ENCODE peak calls at places on chromosomes 3 and 15, in eight cellular contexts. C, E, K, N, Y, D, W and B are unnamed samples.

GRCh38 chr3:73681198-73681597 is 56.5 kb upstream of the PDZRN3 start:
- DNase-seq in C (peak), N (no peak), D (no peak), E (no peak), Y (no peak), K (no peak), W (no peak), B (no peak)

GRCh38 chr3:152474585-152474984 is 205.9 kb downstream of the MBNL1 start:
- DNase-seq in D (peak), Y (no peak), N (peak), W (no peak), K (peak), C (peak), E (no peak), B (peak)

GRCh38 chr15:59384507-59384906 is 11.8 kb upstream of the MYO1E start:
- DNase-seq in C (no peak), Y (no peak), N (no peak), K (no peak), D (no peak), W (no peak), E (no peak), B (peak)

GRCh38 chr15:62896969-62897486 is 145.5 kb upstream of the TPM1 start:
- DNase-seq in D (peak), E (peak), C (peak), W (peak), N (no peak), Y (peak), K (peak), B (no peak)

GRCh38 chr3:99895706-99896441 is 78.2 kb downstream of the CMSS1 start:
- DNase-seq in C (peak), N (no peak), W (no peak), D (no peak), K (peak), Y (no peak), E (no peak), B (no peak)

GRCh38 chr3:62439176-62439813 is 65.9 kb upstream of the FEZF2 start:
- DNase-seq in N (no peak), K (no peak), C (no peak), W (no peak), Y (no peak), D (no peak), E (no peak), B (no peak)

GRCh38 chr3:87359807-87360206 is 83.4 kb upstream of the POU1F1 start:
- DNase-seq in W (no peak), C (no peak), D (no peak), K (no peak), Y (no peak), E (no peak), N (no peak), B (no peak)

GRCh38 chr3:12308517-12308916 is 19.6 kb downstream of the PPARG start:
- DNase-seq in K (peak), N (no peak), D (no peak), E (no peak), C (peak), W (no peak), Y (no peak), B (no peak)

GRCh38 chr15:43511012-43511885 is 6.2 kb upstream of the MAP1A start:
- DNase-seq in C (peak), Y (no peak), N (no peak), E (no peak), W (no peak), K (no peak), D (no peak), B (peak)

GRCh38 chr3:108780235-108780634 is 23.0 kb upstream of the RETNLB start:
- DNase-seq in W (no peak), C (no peak), E (no peak), Y (no peak), D (no peak), N (no peak), K (no peak), B (no peak)

GRCh38 chr15:82056900-82057825 is 11.3 kb upstream of the MEX3B start:
- DNase-seq in Y (no peak), D (no peak), K (no peak), C (no peak), N (no peak), W (no peak), E (no peak), B (no peak)

GRCh38 chr3:109224333-109224732 is 87.8 kb downstream of the C3orf85 start:
- DNase-seq in Y (no peak), C (no peak), E (no peak), W (peak), N (no peak), K (no peak), D (no peak), B (no peak)

GRCh38 chr15:100129677-100130076 is 212.1 kb downstream of the ADAMTS17 start:
- DNase-seq in N (no peak), Y (no peak), W (no peak), E (no peak), C (no peak), D (no peak), K (no peak), B (no peak)

GRCh38 chr15:64029111-64029510 is 17.2 kb downstream of the DAPK2 start:
- DNase-seq in E (no peak), C (no peak), D (no peak), N (no peak), K (no peak), Y (no peak), W (no peak), B (no peak)

GRCh38 chr3:179321585-179322322 is 1.1 kb upstream of the ZNF639 start:
- DNase-seq in K (no peak), C (peak), N (no peak), W (no peak), E (no peak), Y (no peak), D (peak), B (no peak)

GRCh38 chr3:163562625-163563024 is 1515.7 kb downstream of the SI start:
- DNase-seq in D (no peak), K (no peak), C (no peak), Y (no peak), E (no peak), W (no peak), N (no peak), B (no peak)

GRCh38 chr15:89163271-89164055 is 57.9 kb downstream of the RLBP1 start:
- DNase-seq in K (no peak), N (no peak), Y (no peak), C (no peak), W (no peak), E (no peak), D (no peak), B (no peak)

GRCh38 chr3:146539315-146539714 is 5.1 kb downstream of the PLSCR1 start:
- DNase-seq in D (no peak), Y (no peak), E (no peak), C (peak), N (no peak), W (no peak), K (no peak), B (no peak)

GRCh38 chr15:70936326-70936725 is 43.7 kb downstream of the LRRC49 start:
- DNase-seq in K (no peak), W (no peak), C (peak), E (no peak), N (no peak), D (no peak), Y (no peak), B (no peak)

GRCh38 chr3:11734-12133 is 184.8 kb upstream of the CHL1 start:
- DNase-seq in K (no peak), D (peak), N (no peak), W (no peak), E (peak), Y (no peak), C (no peak), B (no peak)

GRCh38 chr3:52005571-52005986 is 9.9 kb upstream of the RPL29 start:
- DNase-seq in D (peak), Y (peak), K (no peak), N (no peak), W (peak), C (peak), E (peak), B (no peak)

GRCh38 chr3:31532587-31533168 is at the start of gene STT3B:
- DNase-seq in C (peak), W (peak), N (peak), K (peak), Y (no peak), E (peak), D (no peak), B (peak)

GRCh38 chr15:59699810-59700431 is 10.8 kb upstream of the BNIP2 start:
- DNase-seq in D (no peak), K (peak), Y (no peak), N (no peak), E (no peak), C (peak), W (no peak), B (no peak)

GRCh38 chr3:125055913-125056705 is at the start of gene HEG1:
- DNase-seq in N (no peak), K (no peak), W (peak), E (peak), C (peak), D (peak), Y (peak), B (peak)

GRCh38 chr3:123411340-123412040 is 37.4 kb downstream of the ADCY5 start:
- DNase-seq in Y (no peak), D (no peak), E (peak), K (no peak), W (no peak), N (no peak), C (no peak), B (no peak)

GRCh38 chr15:50881121-50882048 is 27.1 kb upstream of the AP4E1 start:
- DNase-seq in E (no peak), Y (no peak), N (peak), W (no peak), C (peak), D (no peak), K (peak), B (no peak)

GRCh38 chr15:26082833-26083174 is 219.7 kb upstream of the ATP10A start:
- DNase-seq in Y (no peak), E (no peak), D (no peak), C (no peak), N (no peak), W (no peak), K (no peak), B (no peak)

GRCh38 chr15:83498801-83499200 is 51.7 kb downstream of the SH3GL3 start:
- DNase-seq in K (no peak), Y (no peak), N (no peak), E (no peak), C (no peak), D (no peak), W (no peak), B (no peak)
- TF ChIP-seq CTCF in K (no peak), Y (no peak), N (no peak), E (no peak), C (no peak), D (no peak), W (no peak), B (no peak)

DNA sequence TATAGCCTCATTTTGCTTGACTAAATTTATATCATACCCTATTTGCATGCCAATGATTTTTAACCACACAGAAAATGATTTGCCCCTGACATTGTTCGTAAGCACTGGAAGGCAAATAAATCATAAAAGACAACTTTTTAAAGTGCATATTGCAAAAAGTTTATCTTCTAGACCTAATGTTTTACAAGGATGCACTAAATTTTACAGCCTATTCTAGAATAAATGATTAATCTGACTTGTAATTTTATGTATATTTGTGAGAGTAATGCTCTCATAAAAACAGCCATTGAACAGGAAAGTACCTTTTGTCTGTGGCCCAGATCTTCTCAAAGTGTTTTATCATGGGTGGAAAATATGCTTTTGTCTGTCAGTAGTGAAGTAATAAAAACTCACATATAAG is 546.6 kb downstream of the EPHA3 start:
- DNase-seq in W (no peak), C (no peak), Y (no peak), K (no peak), E (no peak), D (no peak), N (no peak), B (no peak)
- TF ChIP-seq CTCF in W (no peak), C (no peak), Y (no peak), K (no peak), E (no peak), D (no peak), N (no peak), B (no peak)

GRCh38 chr3:20230954-20231353 is 44.9 kb upstream of the SGO1 start:
- DNase-seq in K (no peak), E (no peak), D (no peak), Y (no peak), N (no peak), W (no peak), C (no peak), B (no peak)

GRCh38 chr3:20235796-20236195 is 49.8 kb upstream of the SGO1 start:
- DNase-seq in D (no peak), Y (no peak), N (no peak), C (no peak), W (no peak), E (no peak), K (no peak), B (no peak)

GRCh38 chr3:20236603-20237002 is 50.6 kb upstream of the SGO1 start:
- DNase-seq in N (no peak), K (no peak), D (no peak), E (no peak), C (no peak), Y (no peak), W (no peak), B (no peak)

DNA sequence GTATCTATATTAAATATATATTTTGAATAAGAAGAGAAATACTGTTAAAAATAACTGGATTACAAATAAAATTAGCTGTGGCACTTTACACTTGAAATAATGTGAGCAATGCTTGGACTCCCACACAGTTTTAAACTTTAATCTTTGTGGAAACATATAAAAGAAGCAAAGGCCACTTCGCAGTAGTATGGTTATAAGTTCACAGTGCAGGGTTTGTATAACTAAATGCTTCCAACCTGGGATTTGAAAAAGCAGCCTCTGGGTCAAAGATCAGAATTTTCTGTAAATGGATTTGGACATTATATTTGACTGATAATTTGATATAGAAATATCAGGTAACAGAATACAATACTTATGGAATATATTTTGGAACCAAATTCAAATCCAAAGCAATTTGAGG is 46.9 kb upstream of the SGO1 start:
- DNase-seq in Y (no peak), K (no peak), W (no peak), D (no peak), E (no peak), C (no peak), N (no peak), B (no peak)
- TF ChIP-seq CTCF in Y (no peak), K (no peak), W (no peak), D (no peak), E (no peak), C (no peak), N (no peak), B (no peak)

GRCh38 chr15:28967071-28967470 is 81.3 kb downstream of the APBA2 start:
- DNase-seq in D (no peak), C (no peak), E (no peak), W (no peak), N (no peak), Y (no peak), K (no peak), B (no peak)
- TF ChIP-seq CTCF in D (no peak), C (no peak), E (no peak), W (no peak), N (no peak), Y (no peak), K (no peak), B (no peak)

DNA sequence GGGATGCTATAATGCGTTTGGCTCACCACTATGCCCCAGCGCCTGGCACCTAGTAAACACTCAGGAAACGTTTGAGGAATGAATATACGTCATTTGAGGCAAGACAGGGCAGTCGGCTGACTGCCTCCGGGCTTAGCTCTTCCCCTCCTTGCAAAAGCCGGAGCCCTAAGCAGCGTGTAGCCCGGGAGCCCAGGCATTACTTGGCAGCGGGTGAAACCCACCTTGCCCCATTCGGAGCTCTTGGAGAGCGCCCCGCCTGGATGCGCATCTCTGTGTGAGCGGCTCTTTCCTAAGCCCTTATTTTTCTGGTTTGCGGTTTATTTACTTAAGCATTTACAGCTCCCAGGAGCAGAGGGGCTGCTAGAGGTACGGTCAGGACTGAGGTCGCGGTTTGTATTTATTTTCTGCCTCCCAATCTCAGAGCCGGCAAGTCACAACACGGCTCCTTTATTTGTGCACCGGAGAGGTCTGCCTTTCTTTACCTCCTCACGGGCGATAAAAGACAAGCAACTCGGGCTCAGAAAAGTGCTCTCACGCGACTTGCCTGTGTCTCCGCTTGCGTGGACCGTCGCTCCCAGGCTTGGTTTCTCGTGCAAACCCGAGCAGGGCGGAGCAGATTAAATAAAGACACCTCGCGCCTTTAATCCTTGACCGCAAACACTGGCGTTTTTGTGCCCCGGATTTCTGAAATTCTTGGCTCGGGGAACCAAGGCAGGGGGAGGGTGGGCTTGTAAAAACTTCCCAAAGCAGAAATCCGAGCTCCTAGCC is 724 bp upstream of the ITPR1 start:
- DNase-seq in N (no peak), E (peak), W (peak), Y (peak), C (peak), D (peak), K (peak), B (no peak)
- TF ChIP-seq CTCF in N (no peak), E (no peak), W (no peak), Y (no peak), C (no peak), D (no peak), K (no peak), B (no peak)

GRCh38 chr3:114336122-114336697 is 42.4 kb downstream of the TIGIT start:
- DNase-seq in W (no peak), E (no peak), K (no peak), Y (no peak), C (peak), D (no peak), N (no peak), B (no peak)
- TF ChIP-seq CTCF in W (peak), E (peak), K (peak), Y (no peak), C (peak), D (no peak), N (peak), B (no peak)

DNA sequence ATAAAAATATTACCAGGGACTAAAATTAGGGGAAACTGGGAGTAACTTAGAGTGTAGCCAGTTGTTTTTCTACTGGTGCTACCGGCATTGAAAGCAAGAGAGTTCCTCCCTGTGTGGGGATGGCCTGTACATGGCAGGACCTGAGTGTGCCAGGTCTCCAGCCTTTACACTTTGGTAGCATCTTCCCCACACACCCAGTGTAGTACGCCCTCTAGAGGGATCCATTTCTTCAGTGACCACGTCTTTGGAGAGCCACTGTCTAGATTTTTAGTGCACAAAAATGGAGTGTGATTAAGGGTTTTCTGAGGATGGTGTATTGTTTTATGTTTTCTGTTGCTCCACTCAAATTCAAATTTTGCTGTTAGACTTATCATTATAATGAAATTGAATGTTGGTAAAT is 507.0 kb upstream of the TPRG1 start:
- DNase-seq in N (no peak), D (no peak), W (no peak), K (no peak), Y (no peak), C (no peak), E (no peak), B (peak)
- TF ChIP-seq CTCF in N (peak), D (no peak), W (no peak), K (peak), Y (no peak), C (no peak), E (peak), B (no peak)

GRCh38 chr3:14772533-14773138 is 46.1 kb upstream of the FGD5 start:
- DNase-seq in D (no peak), Y (no peak), W (peak), C (no peak), N (no peak), K (no peak), E (no peak), B (no peak)
- TF ChIP-seq CTCF in D (no peak), Y (no peak), W (no peak), C (no peak), N (no peak), K (no peak), E (no peak), B (no peak)